ENCODE peak calls at places on chromosome X, in five cellular contexts. M, K, Z, V and L are unnamed samples.

GRCh38 chrX:44088755-44089154 is 115.6 kb upstream of the NDP start:
- DNase-seq in V (no peak), M (no peak), Z (no peak), K (no peak), L (no peak)

GRCh38 chrX:70476934-70477733 is 32.5 kb downstream of the DLG3 start:
- DNase-seq in M (no peak), K (no peak), Z (no peak), V (no peak), L (no peak)

GRCh38 chrX:13257223-13258051 is 62.4 kb downstream of the ATXN3L start:
- DNase-seq in K (no peak), V (no peak), M (peak), Z (no peak), L (no peak)

GRCh38 chrX:459611-460010 is 72.9 kb upstream of the PPP2R3B start:
- DNase-seq in Z (no peak), M (no peak), V (no peak), K (no peak), L (no peak)

GRCh38 chrX:105051364-105051763 is 169.1 kb downstream of the TEX13A start:
- DNase-seq in K (no peak), Z (no peak), M (no peak), V (no peak), L (no peak)

GRCh38 chrX:39144965-39145364 is 343.7 kb downstream of the MID1IP1 start:
- DNase-seq in Z (no peak), V (no peak), K (no peak), M (peak), L (no peak)

GRCh38 chrX:10158279-10158939 is 1.6 kb downstream of the CLCN4 start:
- DNase-seq in V (no peak), M (peak), K (no peak), Z (peak), L (no peak)

GRCh38 chrX:129632443-129632842 is 22.3 kb downstream of the APLN start:
- DNase-seq in V (no peak), M (no peak), K (no peak), Z (no peak), L (no peak)

GRCh38 chrX:134679644-134680043 is 21.4 kb upstream of the PLAC1 start:
- DNase-seq in V (no peak), K (no peak), M (no peak), Z (no peak), L (no peak)

GRCh38 chrX:114037515-114037914 is 546.4 kb upstream of the HTR2C start:
- DNase-seq in K (no peak), V (no peak), Z (no peak), M (no peak), L (no peak)

GRCh38 chrX:132877954-132878536 is 80.4 kb downstream of the HS6ST2 start:
- DNase-seq in M (no peak), K (no peak), V (no peak), Z (peak), L (no peak)